ENCODE peak calls at places on chromosomes 7 and 10, in six cellular contexts. P is RWPE1, Y is NCI-H1105 treated with DMSO at 0.1 percent for 48 hours, R is esophagus squamous epithelium, S is CD14-positive monocyte, K is H7. J is an unnamed sample.

GRCh38 chr10:59393349-59393748 is 31.0 kb upstream of the FAM13C start:
- DNase-seq in P (no peak), Y (no peak), K (no peak), S (no peak), R (no peak), J (no peak)

GRCh38 chr10:123995461-123996131 is 97.8 kb downstream of the CHST15 start:
- DNase-seq in K (peak; percentile 92), Y (no peak), S (peak; percentile 71), R (no peak), P (peak; percentile 85), J (peak; percentile 60)

GRCh38 chr7:22732556-22733126 is 5.6 kb downstream of the IL6 start:
- DNase-seq in P (peak; percentile 42), K (no peak), Y (no peak), R (no peak), S (no peak), J (no peak)

GRCh38 chr10:132362151-132362611 is 30.2 kb downstream of the LRRC27 start:
- DNase-seq in S (no peak), R (no peak), K (peak; percentile 53), P (no peak), Y (no peak), J (no peak)

GRCh38 chr10:52541082-52541481 is 227.0 kb downstream of the DKK1 start:
- DNase-seq in R (no peak), Y (no peak), P (no peak), K (no peak), S (no peak), J (no peak)

GRCh38 chr10:121681171-121681752 is 83.0 kb upstream of the FGFR2 start:
- DNase-seq in K (no peak), R (no peak), S (no peak), P (no peak), Y (no peak), J (no peak)

GRCh38 chr10:12499587-12499986 is 150.2 kb downstream of the CAMK1D start:
- DNase-seq in Y (no peak), K (no peak), S (no peak), R (no peak), P (no peak), J (peak; percentile 67)

GRCh38 chr10:32005050-32005449 is 51.2 kb downstream of the KIF5B start:
- DNase-seq in R (no peak), K (peak; percentile 26), P (peak; percentile 30), S (peak; percentile 49), Y (peak; percentile 35), J (no peak)

GRCh38 chr7:44324204-44325126 is 929 bp downstream of the CAMK2B start:
- DNase-seq in R (no peak), P (no peak), Y (peak; percentile 18), S (no peak), K (peak; percentile 77), J (no peak)

GRCh38 chr7:73851410-73852338 is 9.3 kb upstream of the TMEM270 start:
- DNase-seq in Y (no peak), S (no peak), R (no peak), P (peak; percentile 91), K (no peak), J (no peak)

GRCh38 chr10:93752761-93753160 is 5.0 kb upstream of the LGI1 start:
- DNase-seq in K (no peak), S (no peak), R (no peak), P (peak; percentile 42), Y (no peak), J (no peak)

GRCh38 chr10:115857856-115858255 is 415.1 kb downstream of the GFRA1 start:
- DNase-seq in P (no peak), S (no peak), R (no peak), Y (no peak), K (no peak), J (no peak)

GRCh38 chr7:19772858-19773337 is 519 bp downstream of the TMEM196 start:
- DNase-seq in R (no peak), P (peak; percentile 25), Y (peak; percentile 46), K (peak; percentile 45), S (no peak), J (no peak)